ENCODE peak calls at places on chromosomes 12 and 14, in seven cellular contexts. W is GM10248, H is fibroblast of lung, Z is natural killer cell, A is tibial artery, K is WTC11, L is HL-60. Y is an unnamed sample.

GRCh38 chr14:101060171-101060601 is 156.7 kb upstream of the RTL1 start:
- DNase-seq in W (no peak), Z (no peak), A (no peak), H (no peak), K (no peak), L (no peak), Y (no peak)

GRCh38 chr14:36442824-36443241 is 77.2 kb downstream of the NKX2-1 start:
- DNase-seq in L (no peak), W (no peak), K (no peak), H (no peak), Z (no peak), A (no peak), Y (no peak)

GRCh38 chr12:26338574-26339572 is 143.5 kb downstream of the SSPN start:
- DNase-seq in K (no peak), H (peak), A (no peak), Z (no peak), L (no peak), W (no peak), Y (no peak)

GRCh38 chr12:11162494-11162893 is 8.5 kb upstream of the SMIM10L1 start:
- DNase-seq in Z (no peak), K (no peak), W (no peak), A (no peak), H (no peak), L (no peak), Y (no peak)

GRCh38 chr12:2507811-2508210 is 287.0 kb upstream of the FKBP4 start:
- DNase-seq in W (no peak), K (peak), L (no peak), H (no peak), Z (no peak), A (no peak), Y (no peak)

GRCh38 chr14:104979758-104980591 is 1.8 kb upstream of the AHNAK2 start:
- DNase-seq in L (no peak), A (no peak), H (peak), K (no peak), Z (no peak), W (no peak), Y (peak)

GRCh38 chr12:3217683-3218079 is 140.5 kb downstream of the TSPAN9 start:
- DNase-seq in L (no peak), H (no peak), K (no peak), Z (no peak), W (no peak), A (no peak), Y (no peak)

GRCh38 chr14:78086342-78086741 is 83.8 kb upstream of the NRXN3 start:
- DNase-seq in K (no peak), A (no peak), H (no peak), W (no peak), L (no peak), Z (no peak), Y (no peak)

GRCh38 chr12:45934956-45935355 is 55.4 kb downstream of the SCAF11 start:
- DNase-seq in K (no peak), A (no peak), W (no peak), H (no peak), L (no peak), Z (no peak), Y (no peak)

GRCh38 chr12:48237048-48237630 is 34.0 kb upstream of the OR10AD1 start:
- DNase-seq in Z (no peak), A (no peak), W (no peak), K (no peak), H (no peak), L (no peak), Y (no peak)

GRCh38 chr14:106459971-106460730 is 933.8 kb downstream of the TMEM121 start:
- DNase-seq in L (peak), W (peak), K (peak), A (no peak), Z (peak), H (no peak), Y (no peak)

GRCh38 chr12:119681953-119682352 is 14.0 kb downstream of the PRKAB1 start:
- DNase-seq in W (peak), K (no peak), H (no peak), L (no peak), A (no peak), Z (no peak), Y (no peak)

GRCh38 chr12:127205781-127206535 is 1061.0 kb upstream of the TMEM132C start:
- DNase-seq in K (no peak), W (no peak), H (no peak), A (no peak), Z (no peak), L (no peak), Y (no peak)

GRCh38 chr12:94766397-94766796 is 116.0 kb upstream of the TMCC3 start:
- DNase-seq in K (no peak), A (no peak), W (no peak), H (no peak), L (no peak), Z (no peak), Y (no peak)

GRCh38 chr12:79451988-79452387 is 238.8 kb downstream of the PAWR start:
- DNase-seq in K (no peak), Z (no peak), H (peak), A (peak), L (no peak), W (no peak), Y (peak)

GRCh38 chr12:79454338-79454777 is 236.4 kb downstream of the PAWR start:
- DNase-seq in H (peak), Z (no peak), W (no peak), A (no peak), K (no peak), L (no peak), Y (no peak)

GRCh38 chr12:79452906-79453305 is 237.9 kb downstream of the PAWR start:
- DNase-seq in Z (no peak), A (no peak), K (no peak), L (peak), W (no peak), H (no peak), Y (no peak)

GRCh38 chr12:79448816-79449215 is 241.9 kb downstream of the PAWR start:
- DNase-seq in H (no peak), K (peak), L (no peak), Z (no peak), W (no peak), A (no peak), Y (no peak)

DNA sequence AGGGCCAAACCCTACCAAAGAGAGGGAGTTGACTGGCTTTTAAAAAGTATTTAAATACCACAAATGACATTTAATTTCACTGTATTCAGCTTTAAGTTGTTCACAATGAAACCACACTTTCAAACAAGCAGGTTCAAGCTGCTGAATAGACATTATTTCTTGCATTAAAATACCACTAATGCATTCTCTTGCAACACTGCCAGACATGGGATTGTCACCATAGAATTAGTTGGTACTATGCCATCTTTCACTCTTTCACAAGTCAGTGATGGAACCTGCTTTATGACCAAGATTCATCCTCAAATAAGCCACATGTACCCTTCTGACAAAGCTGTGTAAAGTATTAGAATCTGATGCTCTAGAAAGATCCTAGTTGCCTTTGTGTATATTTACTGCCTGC is 239.4 kb downstream of the PAWR start:
- DNase-seq in L (no peak), H (no peak), Z (no peak), K (no peak), A (no peak), W (no peak), Y (no peak)
- TF ChIP-seq CTCF in L (no peak), H (no peak), Z (no peak), K (no peak), A (no peak), W (no peak), Y (no peak)

GRCh38 chr14:69346710-69347109 is 51.4 kb downstream of the ERH start:
- DNase-seq in H (peak), K (peak), L (no peak), W (peak), Z (no peak), A (no peak), Y (no peak)
- TF ChIP-seq CTCF in H (peak), K (peak), L (peak), W (peak), Z (no peak), A (peak), Y (peak)

DNA sequence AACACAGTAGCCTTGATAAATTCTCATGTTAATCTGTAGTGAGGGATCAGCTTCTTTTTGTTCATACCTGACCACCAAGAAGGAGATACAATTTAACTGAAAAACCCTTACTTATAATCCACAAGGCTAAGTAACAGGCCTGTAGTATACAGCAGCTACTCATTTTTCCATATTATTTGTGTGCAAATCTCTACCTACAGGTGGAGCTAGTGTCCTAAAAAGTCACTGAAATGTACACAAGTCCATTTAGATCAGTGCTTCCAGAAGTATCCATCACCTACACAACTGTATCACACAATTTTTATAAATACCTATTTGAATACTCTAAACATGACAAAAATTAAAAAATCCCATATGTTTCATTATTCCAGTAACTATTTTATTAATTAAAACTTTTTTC is 173.2 kb downstream of the SLC35F4 start:
- DNase-seq in Z (no peak), L (peak), W (peak), H (peak), K (no peak), A (no peak), Y (no peak)
- TF ChIP-seq CTCF in Z (no peak), L (peak), W (peak), H (peak), K (peak), A (peak), Y (peak)

GRCh38 chr12:43285248-43285647 is 266.8 kb downstream of the ADAMTS20 start:
- DNase-seq in A (no peak), W (no peak), Z (no peak), K (no peak), L (no peak), H (peak), Y (no peak)
- TF ChIP-seq CTCF in A (no peak), W (no peak), Z (no peak), K (no peak), L (no peak), H (no peak), Y (no peak)

GRCh38 chr14:30375280-30375892 is 183.6 kb upstream of the G2E3 start:
- DNase-seq in K (peak), W (peak), L (peak), H (peak), A (peak), Z (no peak), Y (no peak)
- TF ChIP-seq CTCF in K (peak), W (peak), L (peak), H (peak), A (peak), Z (peak), Y (peak)

DNA sequence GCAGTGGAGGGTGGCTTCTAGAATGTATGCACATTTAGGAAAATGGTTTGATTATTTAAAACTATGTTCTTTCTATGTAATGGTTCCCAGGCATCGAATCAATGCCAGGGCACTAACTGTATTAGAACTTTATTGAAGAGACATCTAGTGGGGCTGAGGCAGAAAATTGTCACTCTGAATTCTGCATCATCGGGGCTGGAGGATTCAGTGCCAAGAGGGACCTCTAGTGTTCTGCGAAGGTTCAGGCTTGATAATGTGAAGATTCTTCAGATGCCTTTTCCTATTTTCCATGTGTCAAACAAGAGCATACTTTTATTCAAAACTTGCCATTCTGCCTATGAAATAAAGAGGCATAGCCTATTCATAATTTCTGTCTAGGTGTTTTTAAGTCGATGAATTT is 146.3 kb downstream of the CAND1 start:
- DNase-seq in W (peak), K (peak), A (no peak), L (no peak), Z (no peak), H (peak), Y (no peak)
- TF ChIP-seq CTCF in W (peak), K (no peak), A (peak), L (no peak), Z (no peak), H (peak), Y (peak)

DNA sequence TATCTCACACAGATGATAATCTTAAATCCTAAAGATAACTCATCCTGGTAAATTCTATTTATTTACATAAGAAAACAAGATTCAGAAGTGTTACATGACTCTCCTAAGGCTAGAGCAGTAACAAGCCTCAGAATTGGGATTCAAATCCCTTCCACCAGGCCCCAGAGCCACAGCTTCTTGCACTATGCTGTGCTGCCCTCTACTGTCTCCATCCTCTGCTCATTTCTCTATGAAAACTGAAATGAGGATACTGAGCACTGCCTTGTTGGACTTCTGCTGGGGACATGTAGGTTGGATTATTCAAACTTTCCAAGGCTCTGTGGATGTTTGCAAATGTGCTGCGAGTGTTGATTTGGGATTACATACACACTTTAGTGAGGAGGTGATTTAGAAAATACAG is 23.5 kb upstream of the C12orf50 start:
- DNase-seq in H (peak), Z (no peak), K (peak), W (no peak), L (peak), A (no peak), Y (no peak)
- TF ChIP-seq CTCF in H (peak), Z (no peak), K (peak), W (peak), L (peak), A (peak), Y (peak)

DNA sequence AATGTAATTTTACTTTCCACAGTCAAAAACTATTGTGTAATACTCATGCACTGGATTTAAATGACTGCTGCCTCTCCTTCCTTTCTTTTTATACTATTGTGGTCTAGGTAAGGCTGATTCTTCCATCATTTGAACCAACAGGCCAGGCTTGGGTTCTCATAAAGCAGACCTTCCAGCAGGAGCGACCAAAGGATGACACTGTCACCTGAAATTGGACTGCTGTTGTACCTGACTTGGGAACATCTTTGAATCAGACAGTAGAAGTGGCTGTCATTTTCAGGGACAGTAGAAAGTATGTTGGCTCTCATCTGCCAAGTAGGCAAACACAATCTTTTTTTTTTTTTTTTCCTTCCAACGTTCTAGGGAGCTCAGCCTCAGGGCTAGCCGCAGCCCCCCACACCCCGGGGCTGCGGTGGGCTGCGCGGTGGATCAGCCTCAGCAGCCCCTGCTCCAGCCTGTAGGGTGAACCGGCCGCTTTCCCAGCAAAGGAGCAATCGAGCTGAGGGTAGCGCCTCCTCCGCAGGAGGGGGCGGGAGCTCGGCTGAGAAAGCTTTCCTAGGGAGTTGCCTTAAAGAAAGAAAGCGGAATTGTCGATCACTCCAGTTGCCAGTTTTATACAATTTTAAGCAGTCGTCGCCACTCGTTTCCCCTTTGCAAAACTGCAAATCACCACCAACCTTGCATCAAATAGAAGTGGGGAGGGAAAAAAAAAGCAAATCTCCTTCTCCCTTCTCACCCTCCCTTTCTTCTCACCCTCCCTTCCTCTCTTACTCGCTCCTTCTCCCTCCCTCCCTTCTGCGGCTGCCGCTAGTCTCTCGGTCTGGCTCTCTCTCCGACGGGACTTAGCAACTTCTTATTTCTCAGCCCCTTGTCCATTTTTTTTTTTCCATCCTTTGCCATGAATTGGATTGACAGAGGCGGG is at the start of gene PDE3A:
- DNase-seq in Z (no peak), A (peak), K (peak), H (peak), L (peak), W (no peak), Y (peak)
- TF ChIP-seq CTCF in Z (no peak), A (peak), K (no peak), H (no peak), L (no peak), W (no peak), Y (peak)

DNA sequence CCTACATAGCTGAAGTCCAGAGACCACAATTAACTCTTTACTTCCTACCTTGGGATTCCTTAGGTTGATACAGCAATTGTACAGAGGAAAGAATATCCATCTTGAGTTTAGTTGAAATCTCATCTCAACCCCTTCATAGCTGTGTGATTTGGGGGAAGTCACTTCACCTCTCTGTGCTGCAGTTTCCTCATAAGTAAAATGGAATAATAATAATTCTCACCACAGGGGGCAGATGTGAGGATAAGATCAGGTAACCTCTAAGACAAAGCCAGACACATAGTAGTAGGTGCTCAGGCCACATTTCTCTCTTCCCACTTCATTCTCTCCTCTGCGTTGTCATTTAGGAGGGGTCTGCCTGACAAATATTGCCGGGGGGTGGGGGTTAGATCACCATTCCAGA is 6.7 kb downstream of the FOXN4 start:
- DNase-seq in A (no peak), L (no peak), Z (no peak), H (no peak), W (no peak), K (no peak), Y (no peak)
- TF ChIP-seq CTCF in A (no peak), L (no peak), Z (no peak), H (no peak), W (no peak), K (no peak), Y (no peak)

DNA sequence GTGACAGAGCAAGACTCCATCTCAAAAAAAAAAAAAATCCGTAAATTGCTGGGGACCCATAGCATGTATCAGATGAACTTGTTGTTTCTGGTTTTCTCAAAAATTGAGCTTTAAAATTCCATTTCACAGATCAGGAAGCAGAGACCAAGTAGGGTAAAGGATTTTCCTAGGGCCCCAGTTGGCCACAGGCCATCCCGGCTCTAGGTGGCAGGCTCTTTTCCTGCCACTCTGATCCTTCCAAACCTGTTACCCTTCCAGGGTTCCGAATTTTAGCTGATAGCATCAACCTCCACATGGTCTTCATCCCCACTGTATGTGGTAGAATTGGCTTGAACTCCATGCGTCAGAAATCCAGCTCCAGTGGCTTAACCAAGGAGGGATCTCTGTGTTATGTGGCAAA is 36.1 kb upstream of the BDKRB2 start:
- DNase-seq in K (no peak), A (no peak), Z (no peak), W (no peak), L (no peak), H (no peak), Y (no peak)
- TF ChIP-seq CTCF in K (no peak), A (no peak), Z (no peak), W (no peak), L (no peak), H (no peak), Y (no peak)

Y was measured in osteocyte.